ENCODE peak calls at places on chromosomes 16 and 17, in five cellular contexts. V is GM12878, M is H1, Z is HepG2, Q is K562. J is an unnamed sample.

GRCh38 chr17:4297351-4297750 is 33.6 kb upstream of the ANKFY1 start:
- DNase-seq in Z (no peak), V (no peak), Q (no peak), M (no peak), J (no peak)

GRCh38 chr17:41335747-41336146 is 14.9 kb downstream of the KRT33A start:
- DNase-seq in V (no peak), Z (no peak), M (no peak), Q (no peak), J (no peak)

GRCh38 chr17:28763137-28763799 is 19.5 kb downstream of the TRAF4 start:
- DNase-seq in Q (no peak), Z (no peak), V (no peak), M (no peak), J (no peak)

GRCh38 chr17:19002191-19002590 is 2.4 kb downstream of the FAM83G start:
- DNase-seq in Q (no peak), V (no peak), M (no peak), Z (no peak), J (no peak)

GRCh38 chr16:54398986-54399385 is 112.4 kb upstream of the IRX3 start:
- DNase-seq in V (no peak), Q (no peak), M (no peak), Z (no peak), J (no peak)

GRCh38 chr16:1706386-1707192 is 594 bp downstream of the MAPK8IP3 start:
- DNase-seq in V (no peak), M (peak), Q (peak), Z (no peak), J (no peak)

GRCh38 chr17:75317671-75318070 is 28.4 kb upstream of the SLC25A19 start:
- DNase-seq in Z (no peak), V (no peak), M (no peak), Q (peak), J (no peak)

GRCh38 chr17:4180791-4181190 is 37.8 kb downstream of the CYB5D2 start:
- DNase-seq in Q (no peak), M (no peak), V (no peak), Z (no peak), J (no peak)

GRCh38 chr16:66262253-66263167 is 104.0 kb upstream of the CDH5 start:
- DNase-seq in Z (no peak), Q (no peak), V (no peak), M (no peak), J (no peak)

GRCh38 chr16:23324727-23325126 is 22.6 kb downstream of the SCNN1B start:
- DNase-seq in Q (no peak), V (no peak), Z (peak), M (no peak), J (no peak)

GRCh38 chr17:69878661-69879060 is 196.4 kb upstream of the KCNJ16 start:
- DNase-seq in Q (no peak), V (no peak), M (no peak), Z (no peak), J (no peak)

GRCh38 chr17:38602453-38602852 is 3.3 kb downstream of the SRCIN1 start:
- DNase-seq in M (no peak), Z (no peak), V (no peak), Q (no peak), J (no peak)

GRCh38 chr16:78955206-78955605 is 645.3 kb downstream of the MAF start:
- DNase-seq in Z (no peak), M (no peak), V (no peak), Q (no peak), J (no peak)

GRCh38 chr16:59899940-59900339 is 1165.8 kb upstream of the GOT2 start:
- DNase-seq in V (no peak), Q (no peak), Z (no peak), M (no peak), J (no peak)

GRCh38 chr17:29135464-29135863 is 44.7 kb downstream of the MYO18A start:
- DNase-seq in Q (no peak), M (no peak), V (no peak), Z (no peak), J (no peak)

GRCh38 chr16:78551487-78552085 is 452.1 kb downstream of the WWOX start:
- DNase-seq in V (no peak), Z (no peak), Q (no peak), M (peak), J (no peak)

GRCh38 chr17:59842901-59843652 is 49.7 kb downstream of the TUBD1 start:
- DNase-seq in M (no peak), Z (peak), V (peak), Q (peak), J (peak)

GRCh38 chr17:50636145-50636803 is 1.6 kb downstream of the ABCC3 start:
- DNase-seq in Z (peak), M (no peak), V (no peak), Q (no peak), J (no peak)

DNA sequence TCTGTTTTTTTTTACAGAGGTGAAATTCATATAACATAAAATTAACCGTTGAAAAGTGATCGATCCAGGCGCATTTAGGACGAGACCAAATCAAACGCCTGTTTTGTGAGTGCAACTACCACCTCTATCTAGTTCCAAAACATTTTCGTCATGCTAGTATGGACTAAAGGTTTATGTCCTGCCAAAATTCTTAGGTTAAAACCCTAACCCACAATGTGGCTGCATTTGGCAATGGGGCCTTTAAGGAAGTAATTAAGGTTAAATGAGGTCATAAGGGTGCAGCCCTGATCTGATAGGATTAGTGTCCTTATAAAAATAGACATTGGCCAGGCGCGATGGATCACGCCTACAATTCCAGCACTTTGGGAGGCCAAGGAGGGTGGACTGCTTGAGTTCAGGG is 32.8 kb upstream of the RCVRN start:
- DNase-seq in Z (no peak), V (no peak), M (no peak), Q (no peak), J (no peak)
- TF ChIP-seq RAD21 in Z (no peak), V (no peak), M (no peak), Q (no peak), J (no peak)

GRCh38 chr16:3461120-3461519 is 17.6 kb downstream of the NAA60 start:
- DNase-seq in Q (no peak), V (no peak), Z (no peak), M (no peak), J (no peak)
- H3K4me3 ChIP-seq in Q (no peak), V (peak), Z (no peak), M (no peak), J (no peak)

GRCh38 chr16:56688762-56689161 is 6.5 kb downstream of the MT1X start:
- DNase-seq in Q (no peak), V (no peak), Z (no peak), M (no peak), J (no peak)

GRCh38 chr16:56695246-56695645 is 13.0 kb downstream of the MT1X start:
- DNase-seq in M (no peak), Z (no peak), V (no peak), Q (no peak), J (no peak)

GRCh38 chr16:56690420-56691122 is 8.3 kb downstream of the MT1X start:
- DNase-seq in M (no peak), Q (no peak), V (no peak), Z (no peak), J (no peak)

GRCh38 chr16:56689171-56689570 is 6.9 kb downstream of the MT1X start:
- DNase-seq in M (no peak), Q (no peak), Z (no peak), V (no peak), J (no peak)

GRCh38 chr16:56691885-56692284 is 9.6 kb downstream of the MT1X start:
- DNase-seq in M (no peak), Z (peak), V (no peak), Q (no peak), J (peak)
- TF ChIP-seq SRF in M (no peak), Z (no peak), V (no peak), Q (no peak), J (no peak)

GRCh38 chr17:73799781-73800627 is 155.8 kb upstream of the SDK2 start:
- DNase-seq in Q (no peak), Z (no peak), M (no peak), V (no peak), J (no peak)
- TF ChIP-seq RAD21 in Q (no peak), Z (no peak), M (no peak), V (no peak), J (no peak)

J was measured in HCT116.